ENCODE peak calls at places on chromosomes 1 and 21, in seven cellular contexts. V is lower lobe of right lung; B is kidney epithelial cell; W is A549; Z is H54; S is stimulated activated naive CD4-positive, alpha-beta T cell; R is Caco-2. K is an unnamed sample.

GRCh38 chr1:18957532-18958295 is 1.2 kb upstream of the IFFO2 start:
- DNase-seq in V (no peak), B (no peak), Z (no peak), R (no peak), S (no peak), W (no peak), K (no peak)

GRCh38 chr1:24222778-24223177 is 35.7 kb upstream of the IFNLR1 start:
- DNase-seq in S (no peak), V (no peak), Z (no peak), R (no peak), W (no peak), B (no peak), K (no peak)

GRCh38 chr1:199089393-199090122 is 450.7 kb downstream of the PTPRC start:
- DNase-seq in W (no peak), B (no peak), V (no peak), Z (no peak), R (no peak), S (peak; percentile 4), K (no peak)

GRCh38 chr21:42809171-42809570 is 70.2 kb downstream of the WDR4 start:
- DNase-seq in W (no peak), V (no peak), Z (no peak), S (no peak), B (no peak), R (no peak), K (no peak)

GRCh38 chr1:104648269-104648691 is 898.6 kb downstream of the AMY1C start:
- DNase-seq in W (peak; percentile 12), V (no peak), Z (peak; percentile 1), B (no peak), S (no peak), R (no peak), K (no peak)

GRCh38 chr1:3869751-3870301 is 12.6 kb downstream of the DFFB start:
- DNase-seq in V (peak; percentile 36), B (no peak), R (peak; percentile 47), S (no peak), Z (peak; percentile 77), W (no peak), K (no peak)

GRCh38 chr1:209519786-209520185 is 63.7 kb upstream of the CAMK1G start:
- DNase-seq in B (no peak), Z (no peak), S (no peak), V (no peak), R (no peak), W (no peak), K (no peak)

GRCh38 chr1:213884402-213884801 is 103.4 kb upstream of the PROX1 start:
- DNase-seq in Z (no peak), R (no peak), S (no peak), B (no peak), W (no peak), V (no peak), K (no peak)

GRCh38 chr1:1246601-1247340 is at the start of gene C1QTNF12:
- DNase-seq in R (no peak), Z (no peak), W (no peak), V (no peak), S (no peak), B (no peak), K (no peak)

GRCh38 chr21:26846036-26846931 is 1.1 kb upstream of the ADAMTS1 start:
- DNase-seq in V (peak; percentile 78), B (no peak), S (no peak), W (peak; percentile 31), R (no peak), Z (peak; percentile 73), K (no peak)

GRCh38 chr1:942864-943533 is 16.1 kb downstream of the NOC2L start:
- DNase-seq in W (peak; percentile 95), R (no peak), B (no peak), V (no peak), Z (no peak), S (no peak), K (no peak)

GRCh38 chr1:27623327-27624212 is 11.4 kb downstream of the FGR start:
- DNase-seq in W (no peak), B (no peak), R (no peak), S (no peak), Z (no peak), V (no peak), K (no peak)

GRCh38 chr1:228031276-228031995 is 24.6 kb downstream of the WNT3A start:
- DNase-seq in V (peak; percentile 31), B (no peak), Z (no peak), W (no peak), S (no peak), R (peak; percentile 11), K (no peak)

GRCh38 chr21:39388038-39388810 is 39.3 kb upstream of the HMGN1 start:
- DNase-seq in S (peak; percentile 83), V (peak; percentile 95), W (peak; percentile 81), R (peak; percentile 88), Z (peak; percentile 95), B (no peak), K (peak; percentile 83)

GRCh38 chr1:224433041-224433670 is 1.4 kb downstream of the WDR26 start:
- DNase-seq in Z (peak; percentile 7), B (no peak), W (no peak), R (no peak), V (peak; percentile 49), S (peak; percentile 13), K (peak; percentile 57)

GRCh38 chr1:29521438-29521715 is 285.1 kb downstream of the PTPRU start:
- DNase-seq in S (no peak), R (no peak), V (no peak), Z (no peak), W (no peak), B (no peak), K (no peak)

GRCh38 chr1:8343464-8344001 is 25.6 kb downstream of the SLC45A1 start:
- DNase-seq in W (peak; percentile 89), R (peak; percentile 36), S (no peak), V (peak; percentile 67), Z (peak; percentile 68), B (peak; percentile 75), K (peak; percentile 92)

GRCh38 chr21:42363331-42363730 is 3.0 kb downstream of the TFF1 start:
- DNase-seq in S (no peak), R (no peak), B (peak; percentile 10), W (peak; percentile 52), V (no peak), Z (no peak), K (no peak)

GRCh38 chr1:48470506-48470905 is 1.5 kb downstream of the SPATA6 start:
- DNase-seq in V (peak; percentile 61), W (no peak), R (no peak), Z (no peak), B (no peak), S (no peak), K (no peak)

GRCh38 chr21:41478319-41479177 is 29.4 kb downstream of the TMPRSS2 start:
- DNase-seq in B (no peak), V (peak; percentile 70), W (no peak), S (no peak), R (peak; percentile 63), Z (no peak), K (no peak)

GRCh38 chr21:43210454-43211084 is 41.8 kb downstream of the CRYAA start:
- DNase-seq in Z (no peak), V (no peak), R (peak; percentile 22), B (no peak), W (no peak), S (no peak), K (no peak)

GRCh38 chr1:228079601-228080263 is 2.8 kb upstream of the ARF1 start:
- DNase-seq in V (peak; percentile 35), Z (no peak), S (no peak), W (no peak), B (no peak), R (no peak), K (no peak)

GRCh38 chr1:1171551-1172340 is 1.9 kb upstream of the TTLL10 start:
- DNase-seq in R (peak; percentile 28), B (no peak), V (no peak), S (no peak), W (no peak), Z (no peak), K (no peak)

GRCh38 chr1:4210043-4210442 is 310.0 kb upstream of the C1orf174 start:
- DNase-seq in Z (no peak), B (no peak), R (no peak), S (no peak), V (no peak), W (no peak), K (no peak)

GRCh38 chr1:27527857-27528700 is 38.1 kb upstream of the WASF2 start:
- DNase-seq in R (peak; percentile 79), B (no peak), V (peak; percentile 83), S (peak; percentile 57), Z (no peak), W (no peak), K (no peak)

GRCh38 chr1:20361805-20362381 is 71.2 kb downstream of the VWA5B1 start:
- DNase-seq in Z (peak; percentile 80), V (no peak), W (peak; percentile 49), R (peak; percentile 60), B (no peak), S (no peak), K (no peak)

GRCh38 chr1:112828716-112829115 is 113.6 kb upstream of the PPM1J start:
- DNase-seq in Z (no peak), S (no peak), R (no peak), V (no peak), W (no peak), B (no peak), K (no peak)

GRCh38 chr1:44946720-44947059 is 39.7 kb downstream of the EIF2B3 start:
- DNase-seq in B (no peak), R (no peak), S (no peak), V (no peak), W (no peak), Z (no peak), K (no peak)

GRCh38 chr1:93988634-93989350 is 79.6 kb upstream of the GCLM start:
- DNase-seq in B (peak; percentile 49), W (no peak), S (no peak), V (no peak), Z (no peak), R (no peak), K (no peak)

GRCh38 chr1:114345930-114346479 is 165.0 kb downstream of the TRIM33 start:
- DNase-seq in S (no peak), R (no peak), Z (no peak), B (no peak), W (no peak), V (no peak), K (no peak)

GRCh38 chr1:19044975-19045831 is 88.7 kb upstream of the IFFO2 start:
- DNase-seq in B (no peak), S (no peak), Z (no peak), R (peak; percentile 9), V (peak; percentile 33), W (no peak), K (no peak)